ENCODE peak calls at places on chromosomes 5 and 9, in seven cellular contexts. One of them, this sample, is unnamed.

GRCh38 chr5:113162770-113163169 is 186.2 kb downstream of the DCP2 start:
- DNase-seq in NCI-H1092: no peak
- DNase-seq in memory B cell: no peak
- DNase-seq in GM13976: no peak
- DNase-seq in kidney: no peak
- DNase-seq in AG08395: peak; percentile 25
- DNase-seq in DMS153: no peak
- DNase-seq in this sample: peak; percentile 31

GRCh38 chr5:81545911-81546310 is 152.0 kb upstream of the ACOT12 start:
- DNase-seq in AG08395: no peak
- DNase-seq in DMS153: no peak
- DNase-seq in GM13976: no peak
- DNase-seq in memory B cell: no peak
- DNase-seq in NCI-H1092: no peak
- DNase-seq in kidney: no peak
- DNase-seq in this sample: no peak

GRCh38 chr5:14136228-14136627 is 6.9 kb upstream of the TRIO start:
- DNase-seq in NCI-H1092: no peak
- DNase-seq in kidney: no peak
- DNase-seq in AG08395: no peak
- DNase-seq in memory B cell: no peak
- DNase-seq in GM13976: no peak
- DNase-seq in DMS153: no peak
- DNase-seq in this sample: no peak

GRCh38 chr5:126339215-126339805 is 83.9 kb upstream of the GRAMD2B start:
- DNase-seq in DMS153: no peak
- DNase-seq in NCI-H1092: peak; percentile 53
- DNase-seq in AG08395: peak; percentile 58
- DNase-seq in memory B cell: peak; percentile 58
- DNase-seq in kidney: no peak
- DNase-seq in GM13976: peak; percentile 65
- DNase-seq in this sample: peak; percentile 53

GRCh38 chr5:175889910-175890684 is 18.7 kb downstream of the CPLX2 start:
- DNase-seq in NCI-H1092: peak; percentile 79
- DNase-seq in GM13976: no peak
- DNase-seq in AG08395: no peak
- DNase-seq in memory B cell: no peak
- DNase-seq in kidney: no peak
- DNase-seq in DMS153: no peak
- DNase-seq in this sample: no peak

GRCh38 chr5:67792891-67793290 is 422.7 kb upstream of the PIK3R1 start:
- DNase-seq in DMS153: no peak
- DNase-seq in memory B cell: no peak
- DNase-seq in GM13976: no peak
- DNase-seq in AG08395: no peak
- DNase-seq in kidney: no peak
- DNase-seq in NCI-H1092: no peak
- DNase-seq in this sample: no peak

GRCh38 chr5:16897284-16897704 is 38.8 kb downstream of the MYO10 start:
- DNase-seq in kidney: no peak
- DNase-seq in AG08395: peak; percentile 21
- DNase-seq in memory B cell: no peak
- DNase-seq in GM13976: no peak
- DNase-seq in DMS153: peak; percentile 58
- DNase-seq in NCI-H1092: no peak
- DNase-seq in this sample: no peak

GRCh38 chr9:4614627-4615026 is 47.5 kb upstream of the PLPP6 start:
- DNase-seq in memory B cell: no peak
- DNase-seq in NCI-H1092: no peak
- DNase-seq in kidney: no peak
- DNase-seq in DMS153: no peak
- DNase-seq in GM13976: no peak
- DNase-seq in AG08395: peak; percentile 33
- DNase-seq in this sample: peak; percentile 43

This sample was measured in AG20443.